ENCODE peak calls at places on chromosomes 6 and 20, in nine cellular contexts. B is Peyer's patch, D is psoas muscle, U is tibial artery, J is lung, T is OCI-LY7, K is AG10803, X is mesothelial cell of epicardium, O is WERI-Rb-1. C is an unnamed sample.

GRCh38 chr20:20237093-20237959 is 130.6 kb upstream of the INSM1 start:
- DNase-seq in K (peak; percentile 29), B (no peak), D (no peak), X (no peak), T (peak; percentile 41), O (peak; percentile 51), U (no peak), J (peak; percentile 43), C (no peak)

GRCh38 chr6:161630674-161631073 is 356.8 kb upstream of the AGPAT4 start:
- DNase-seq in X (no peak), B (no peak), K (peak; percentile 49), T (no peak), J (no peak), D (no peak), U (no peak), O (no peak), C (no peak)

GRCh38 chr6:11969092-11969491 is 43.0 kb upstream of the HIVEP1 start:
- DNase-seq in K (peak; percentile 69), J (no peak), U (no peak), T (no peak), D (no peak), B (no peak), X (no peak), O (no peak), C (no peak)

GRCh38 chr6:11625302-11625701 is 87.8 kb downstream of the TMEM170B start:
- DNase-seq in T (no peak), B (no peak), D (no peak), K (peak; percentile 36), X (no peak), J (no peak), O (no peak), U (no peak), C (no peak)

GRCh38 chr6:157054531-157054979 is 268.8 kb downstream of the TMEM242 start:
- DNase-seq in D (no peak), J (no peak), U (no peak), K (no peak), O (no peak), T (peak; percentile 61), B (no peak), X (no peak), C (no peak)

GRCh38 chr6:21749754-21750153 is 156.2 kb downstream of the SOX4 start:
- DNase-seq in D (no peak), U (no peak), K (no peak), B (no peak), J (no peak), X (no peak), O (no peak), T (no peak), C (no peak)

GRCh38 chr20:16391003-16391402 is 182.2 kb downstream of the KIF16B start:
- DNase-seq in K (no peak), D (no peak), J (no peak), X (no peak), U (no peak), O (no peak), B (no peak), T (peak; percentile 9), C (no peak)

GRCh38 chr6:26502169-26502568 is 2.1 kb downstream of the BTN1A1 start:
- DNase-seq in X (no peak), T (peak; percentile 92), D (no peak), B (peak; percentile 35), O (peak; percentile 65), K (no peak), J (no peak), U (no peak), C (no peak)

GRCh38 chr20:1375515-1375914 is 17.3 kb downstream of the FKBP1A start:
- DNase-seq in U (no peak), X (no peak), B (no peak), D (no peak), K (peak; percentile 73), J (no peak), O (no peak), T (no peak), C (peak; percentile 27)

GRCh38 chr6:93418113-93418447 is 1.3 kb downstream of the EPHA7 start:
- DNase-seq in U (no peak), T (no peak), J (no peak), K (no peak), D (no peak), O (peak; percentile 10), X (no peak), B (no peak), C (no peak)

GRCh38 chr6:42239736-42240375 is 22.2 kb upstream of the MRPS10 start:
- DNase-seq in J (no peak), D (no peak), B (no peak), K (peak; percentile 49), T (no peak), O (no peak), X (no peak), U (no peak), C (no peak)

GRCh38 chr6:106694343-106694742 is 65.0 kb downstream of the QRSL1 start:
- DNase-seq in D (no peak), K (no peak), T (peak; percentile 47), B (no peak), U (no peak), J (no peak), O (no peak), X (no peak), C (no peak)
- TF ChIP-seq CTCF in D (no peak), K (no peak), T (no peak), B (no peak), U (no peak), J (no peak), O (no peak), X (no peak), C (no peak)

DNA sequence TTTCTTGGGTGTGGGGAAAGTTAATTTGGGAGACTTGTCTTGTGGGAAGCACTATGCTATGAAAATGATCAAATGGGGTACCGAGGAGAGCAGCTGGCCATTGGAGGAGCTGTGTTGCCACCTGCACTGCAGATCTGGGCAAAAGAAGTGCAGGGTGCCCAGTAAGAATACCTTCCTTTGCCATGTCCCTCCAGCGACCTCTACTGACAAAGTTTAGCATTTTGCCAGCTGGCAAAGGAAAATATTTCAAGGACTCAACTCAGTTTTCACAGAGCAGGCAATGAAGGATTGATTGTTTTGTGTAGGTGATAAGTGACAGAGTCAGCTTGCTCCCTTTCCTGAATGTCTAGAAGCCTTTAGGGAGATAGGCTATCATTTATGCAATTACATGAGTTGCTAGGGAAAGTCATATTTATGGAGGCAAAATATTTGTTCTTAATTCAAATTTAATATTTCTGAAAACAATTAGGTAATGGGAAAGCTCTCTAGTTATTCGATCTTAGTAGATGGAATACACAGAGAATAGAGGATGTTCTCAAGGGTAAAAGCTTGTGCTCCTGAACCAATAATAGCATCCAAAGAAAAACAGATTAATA is 118.4 kb downstream of the FARS2 start:
- DNase-seq in D (no peak), J (no peak), K (peak; percentile 25), B (no peak), T (peak; percentile 46), O (peak; percentile 82), U (no peak), X (no peak), C (no peak)
- TF ChIP-seq CTCF in D (peak; percentile 26), J (peak; percentile 15), K (peak; percentile 53), B (peak; percentile 61), T (peak; percentile 80), O (peak; percentile 92), U (no peak), X (peak; percentile 8), C (peak; percentile 50)

GRCh38 chr6:138988469-138988834 is 399 bp upstream of the REPS1 start:
- DNase-seq in K (peak; percentile 17), O (no peak), D (no peak), X (no peak), T (no peak), B (no peak), U (no peak), J (no peak), C (no peak)
- TF ChIP-seq CTCF in K (no peak), O (no peak), D (no peak), X (peak; percentile 71), T (peak; percentile 0), B (no peak), U (no peak), J (no peak), C (peak; percentile 21)

DNA sequence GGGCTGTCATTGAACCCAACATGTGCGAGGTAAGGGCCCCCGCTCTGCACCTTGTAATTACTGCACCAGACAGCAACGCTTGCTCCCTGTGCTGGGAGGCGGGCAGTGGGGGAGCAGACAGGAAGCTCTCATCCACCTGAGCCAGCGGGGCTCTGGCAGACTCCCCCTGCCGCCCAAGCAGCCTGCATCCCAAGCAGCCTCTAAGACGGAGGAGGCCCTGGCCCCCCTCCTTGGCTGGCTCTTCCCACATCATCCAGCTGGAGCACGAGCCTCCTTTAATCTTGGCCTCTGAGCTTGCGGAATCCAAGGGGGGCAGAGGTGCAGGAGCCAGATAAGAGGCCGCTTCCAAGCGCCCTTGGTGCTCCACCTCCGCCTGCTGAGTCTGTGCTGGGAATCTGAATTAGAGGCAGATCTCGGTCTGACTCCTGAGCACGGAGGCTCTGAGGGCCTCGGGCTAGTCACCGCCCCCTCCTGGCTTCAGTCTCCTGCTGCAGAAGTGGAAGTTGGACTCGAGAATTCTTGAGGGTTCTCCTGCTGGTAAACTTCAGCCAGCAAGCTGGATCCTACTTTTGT is 40.0 kb upstream of the CDH22 start:
- DNase-seq in J (no peak), O (peak; percentile 78), U (no peak), X (no peak), B (no peak), K (peak; percentile 33), D (no peak), T (no peak), C (no peak)
- TF ChIP-seq CTCF in J (no peak), O (peak; percentile 59), U (no peak), X (no peak), B (no peak), K (peak; percentile 44), D (no peak), T (no peak), C (no peak)

C was measured in osteocyte.